ENCODE peak calls at places on chromosomes 13 and 19, in eight cellular contexts. R, I, U, D, A, W, H and L are unnamed samples.

GRCh38 chr13:79398915-79399314 is 7.1 kb downstream of the RBM26 start:
- DNase-seq in I (no peak), D (no peak), H (no peak), A (no peak), U (no peak), W (no peak), R (no peak), L (no peak)

GRCh38 chr13:87122551-87122950 is 548.6 kb upstream of the SLITRK5 start:
- DNase-seq in H (no peak), A (no peak), D (no peak), I (peak; percentile 22), R (no peak), W (no peak), U (no peak), L (no peak)

GRCh38 chr13:109816979-109817275 is 30.5 kb upstream of the IRS2 start:
- DNase-seq in H (no peak), D (no peak), W (no peak), A (no peak), R (no peak), U (no peak), I (peak; percentile 18), L (no peak)

GRCh38 chr13:39490136-39490535 is 112.9 kb downstream of the LHFPL6 start:
- DNase-seq in R (no peak), A (peak; percentile 96), D (no peak), I (no peak), H (no peak), W (peak; percentile 63), U (no peak), L (no peak)

GRCh38 chr13:50991624-50992610 is 82.3 kb downstream of the RNASEH2B start:
- DNase-seq in W (no peak), H (no peak), I (no peak), R (no peak), U (no peak), A (no peak), D (no peak), L (no peak)

GRCh38 chr13:75202981-75203380 is 279.0 kb downstream of the TBC1D4 start:
- DNase-seq in R (no peak), I (no peak), W (no peak), H (no peak), D (no peak), U (no peak), A (no peak), L (no peak)

GRCh38 chr19:29672933-29673336 is 7.7 kb downstream of the PLEKHF1 start:
- DNase-seq in I (no peak), D (peak; percentile 41), H (no peak), W (no peak), U (no peak), R (no peak), A (no peak), L (no peak)

GRCh38 chr13:50208826-50209335 is 193.6 kb downstream of the KCNRG start:
- DNase-seq in H (no peak), D (peak; percentile 32), R (no peak), I (peak; percentile 52), A (peak; percentile 54), W (peak; percentile 42), U (no peak), L (peak; percentile 18)

GRCh38 chr13:108947551-108948030 is 318.2 kb downstream of the MYO16 start:
- DNase-seq in W (no peak), A (no peak), H (no peak), U (no peak), R (no peak), I (no peak), D (no peak), L (no peak)

GRCh38 chr13:19159181-19159580 is 22.4 kb downstream of the TUBA3C start:
- DNase-seq in A (no peak), U (no peak), W (no peak), I (no peak), H (no peak), R (no peak), D (no peak), L (no peak)

GRCh38 chr13:108595416-108596257 is 33.8 kb upstream of the MYO16 start:
- DNase-seq in I (no peak), R (no peak), A (no peak), W (peak; percentile 32), H (no peak), U (no peak), D (no peak), L (no peak)

GRCh38 chr13:54232700-54233099 is 1204.1 kb downstream of the OLFM4 start:
- DNase-seq in U (no peak), H (no peak), D (no peak), R (no peak), A (no peak), I (no peak), W (no peak), L (no peak)

GRCh38 chr19:7736148-7736547 is 4.2 kb upstream of the CLEC4G start:
- DNase-seq in H (no peak), R (no peak), A (no peak), U (no peak), W (no peak), D (no peak), I (no peak), L (no peak)

GRCh38 chr13:27137759-27138158 is 33.9 kb downstream of the USP12 start:
- DNase-seq in W (no peak), A (peak; percentile 22), U (peak; percentile 42), I (no peak), H (no peak), D (no peak), R (no peak), L (no peak)

GRCh38 chr13:74839656-74840055 is 642.3 kb downstream of the TBC1D4 start:
- DNase-seq in D (no peak), U (no peak), R (no peak), I (no peak), W (no peak), A (no peak), H (no peak), L (no peak)